ENCODE peak calls at places on chromosome 3, in ten cellular contexts. B is germinal center; D is hepatic stellate cell; Q is fibroblast of pulmonary artery; P is activated effector memory CD4-positive, alpha-beta T cell treated with Interleukin-2 at 50 U/mL for 16 hours; Z is erythroblast; J is DMS153; V is foreskin melanocyte; F is stimulated activated CD4-positive, alpha-beta T cell treated with anti-CD3 and anti-CD28 coated beads, Interleukin-1b, Interleukin-23, amount 100 ng/mL, for 1 hour; K is progenitor cell of endocrine pancreas. E is an unnamed sample.

GRCh38 chr3:166456291-166456690 is 619.1 kb upstream of the BCHE start:
- DNase-seq in P (no peak), F (no peak), Q (no peak), Z (no peak), J (no peak), V (peak; percentile 14), D (no peak), K (no peak), B (no peak), E (no peak)

GRCh38 chr3:50519471-50520089 is 16.1 kb upstream of the CACNA2D2 start:
- DNase-seq in J (no peak), B (peak; percentile 64), K (peak; percentile 76), Z (peak; percentile 87), Q (peak; percentile 46), F (peak; percentile 40), P (peak; percentile 55), V (peak; percentile 1), D (peak; percentile 68), E (peak; percentile 76)

GRCh38 chr3:185658504-185658912 is 72.4 kb downstream of the SENP2 start:
- DNase-seq in F (no peak), J (no peak), D (peak; percentile 94), K (no peak), V (peak; percentile 61), P (no peak), B (no peak), Q (peak; percentile 98), Z (peak; percentile 47), E (no peak)

GRCh38 chr3:136960838-136961836 is 3.4 kb downstream of the IL20RB start:
- DNase-seq in Z (no peak), V (no peak), Q (no peak), F (no peak), K (no peak), B (no peak), D (no peak), P (no peak), J (no peak), E (no peak)

GRCh38 chr3:111810909-111811308 is 48.2 kb upstream of the PHLDB2 start:
- DNase-seq in D (peak; percentile 23), J (no peak), Q (peak; percentile 74), P (no peak), K (no peak), Z (no peak), V (no peak), F (no peak), B (no peak), E (no peak)

GRCh38 chr3:10026084-10026890 is at the start of gene FANCD2:
- DNase-seq in F (peak; percentile 72), Q (peak; percentile 89), J (peak; percentile 39), B (peak; percentile 82), K (peak; percentile 85), Z (peak; percentile 97), D (peak; percentile 83), P (peak; percentile 88), V (peak; percentile 83), E (peak; percentile 58)

GRCh38 chr3:52339612-52340011 is 23.5 kb downstream of the DNAH1 start:
- DNase-seq in P (no peak), K (peak; percentile 48), B (peak; percentile 64), Z (peak; percentile 90), V (peak; percentile 64), J (peak; percentile 11), D (peak; percentile 57), F (no peak), Q (peak; percentile 93), E (peak; percentile 39)

GRCh38 chr3:128354788-128355548 is 111.7 kb downstream of the DNAJB8 start:
- DNase-seq in P (no peak), J (no peak), B (no peak), Q (no peak), V (no peak), Z (no peak), K (no peak), F (no peak), D (no peak), E (no peak)

GRCh38 chr3:53941174-53941573 is 49.5 kb upstream of the SELENOK start:
- DNase-seq in F (no peak), D (peak; percentile 12), Z (no peak), K (no peak), P (no peak), B (no peak), J (no peak), Q (peak; percentile 80), V (no peak), E (no peak)

E was measured in iPS DF 6.9.